ENCODE peak calls at places on chromosomes 13 and 19, in six cellular contexts. B is SHP77, D is tibial nerve, J is KBM-7, G is thoracic aorta, Q is AG10803. C is an unnamed sample.

GRCh38 chr13:36445806-36446423 is 13.6 kb downstream of the CCNA1 start:
- DNase-seq in J (no peak), G (no peak), Q (no peak), B (no peak), D (no peak), C (no peak)

GRCh38 chr19:3979289-3979673 is 6.0 kb downstream of the EEF2 start:
- DNase-seq in D (no peak), B (no peak), Q (no peak), G (no peak), J (no peak), C (no peak)

GRCh38 chr13:80133631-80134083 is 207.3 kb downstream of the SPRY2 start:
- DNase-seq in D (no peak), J (no peak), Q (no peak), B (no peak), G (no peak), C (no peak)

GRCh38 chr13:108807841-108808240 is 178.4 kb downstream of the MYO16 start:
- DNase-seq in B (no peak), D (no peak), J (no peak), Q (no peak), G (no peak), C (peak)

GRCh38 chr19:58471736-58472135 is 4.4 kb upstream of the ZNF446 start:
- DNase-seq in G (no peak), Q (no peak), B (no peak), J (no peak), D (no peak), C (no peak)

GRCh38 chr13:79659161-79659560 is 178.2 kb downstream of the NDFIP2 start:
- DNase-seq in J (no peak), B (peak), D (no peak), Q (peak), G (no peak), C (peak)

GRCh38 chr13:88622362-88622973 is 951.3 kb downstream of the SLITRK5 start:
- DNase-seq in B (no peak), D (no peak), G (no peak), Q (no peak), J (peak), C (no peak)

GRCh38 chr19:6092329-6093286 is 17.7 kb downstream of the RFX2 start:
- DNase-seq in Q (peak), B (peak), D (peak), J (no peak), G (peak), C (peak)

GRCh38 chr19:38329651-38330050 is 6.0 kb upstream of the CATSPERG start:
- DNase-seq in J (no peak), D (no peak), G (no peak), B (no peak), Q (no peak), C (no peak)

GRCh38 chr13:49641810-49642291 is 13.5 kb downstream of the ARL11 start:
- DNase-seq in Q (peak), D (peak), G (no peak), B (no peak), J (peak), C (peak)

GRCh38 chr13:76012091-76012721 is 376.1 kb downstream of the LMO7 start:
- DNase-seq in B (no peak), J (no peak), G (no peak), Q (peak), D (no peak), C (peak)

GRCh38 chr19:35144600-35145436 is 1.8 kb downstream of the FXYD7 start:
- DNase-seq in D (no peak), G (no peak), Q (no peak), B (no peak), J (peak), C (no peak)

GRCh38 chr19:15129856-15130580 is 22.8 kb downstream of the SYDE1 start:
- DNase-seq in B (no peak), D (no peak), Q (no peak), G (no peak), J (no peak), C (no peak)

GRCh38 chr19:19113040-19113541 is 25.2 kb downstream of the TMEM161A start:
- DNase-seq in J (peak), D (no peak), Q (no peak), G (no peak), B (no peak), C (no peak)

GRCh38 chr13:24627090-24627714 is 53.0 kb upstream of the ATP12A start:
- DNase-seq in B (no peak), Q (peak), J (no peak), G (no peak), D (no peak), C (peak)

GRCh38 chr13:59745395-59745788 is 418.3 kb downstream of the DIAPH3 start:
- DNase-seq in D (no peak), G (no peak), B (no peak), J (no peak), Q (peak), C (peak)

GRCh38 chr13:58919551-58919950 is 1244.2 kb downstream of the DIAPH3 start:
- DNase-seq in B (no peak), D (no peak), J (no peak), Q (no peak), G (no peak), C (no peak)

GRCh38 chr19:31257426-31258130 is 91.7 kb downstream of the TSHZ3 start:
- DNase-seq in D (no peak), Q (no peak), G (no peak), B (no peak), J (no peak), C (peak)

GRCh38 chr13:33228645-33229445 is 56.7 kb downstream of the STARD13 start:
- DNase-seq in Q (peak), D (no peak), J (peak), B (peak), G (no peak), C (peak)

GRCh38 chr19:15249912-15250634 is 17.8 kb upstream of the EPHX3 start:
- DNase-seq in B (no peak), G (peak), D (peak), Q (peak), J (no peak), C (peak)

GRCh38 chr19:3387645-3388589 is 21.5 kb downstream of the NFIC start:
- DNase-seq in Q (peak), D (peak), G (no peak), B (peak), J (no peak), C (peak)

GRCh38 chr19:50803633-50804419 is 13.6 kb downstream of the ACP4 start:
- DNase-seq in J (no peak), D (no peak), Q (no peak), G (no peak), B (peak), C (peak)

GRCh38 chr13:36788276-36788675 is 30.7 kb upstream of the RFXAP start:
- DNase-seq in J (no peak), D (no peak), B (no peak), Q (peak), G (no peak), C (peak)

GRCh38 chr13:64993514-64994164 is 2236.5 kb downstream of the PCDH9 start:
- DNase-seq in Q (no peak), J (peak), G (no peak), B (no peak), D (no peak), C (no peak)

GRCh38 chr13:109192306-109192705 is 562.9 kb downstream of the MYO16 start:
- DNase-seq in G (no peak), D (no peak), B (no peak), J (no peak), Q (no peak), C (no peak)

C was measured in GM03348.